ENCODE peak calls at places on chromosomes 13 and 19, in eight cellular contexts. U is T-helper 1 cell, M is COR-L47, C is DND-41, D is NCI-H2081, R is AML-193, E is astrocyte of the spinal cord, W is iris pigment epithelial cell. V is an unnamed sample.

GRCh38 chr13:23516190-23516589 is 54.0 kb upstream of the TNFRSF19 start:
- DNase-seq in U (no peak), M (no peak), C (no peak), D (no peak), R (no peak), E (peak; percentile 33), W (no peak), V (no peak)

GRCh38 chr19:58060231-58060630 is 1.1 kb downstream of the ZNF135 start:
- DNase-seq in U (no peak), M (no peak), C (no peak), D (no peak), R (no peak), E (no peak), W (no peak), V (no peak)

GRCh38 chr19:54653181-54653809 is 9.5 kb upstream of the LILRB4 start:
- DNase-seq in U (no peak), M (no peak), C (no peak), D (peak; percentile 1), R (peak; percentile 63), E (peak; percentile 3), W (peak; percentile 33), V (peak; percentile 26)

GRCh38 chr19:52296773-52297600 is at the start of gene ZNF480:
- DNase-seq in U (peak; percentile 86), M (peak; percentile 79), C (peak; percentile 79), D (peak; percentile 77), R (peak; percentile 52), E (peak; percentile 75), W (peak; percentile 71), V (peak; percentile 35)

GRCh38 chr19:49553451-49554271 is 25.9 kb downstream of the RCN3 start:
- DNase-seq in U (no peak), M (no peak), C (no peak), D (no peak), R (no peak), E (peak; percentile 70), W (peak; percentile 83), V (no peak)

GRCh38 chr19:19459707-19460251 is 54.3 kb downstream of the GATAD2A start:
- DNase-seq in U (peak; percentile 53), M (no peak), C (peak; percentile 69), D (no peak), R (peak; percentile 75), E (peak; percentile 60), W (peak; percentile 69), V (peak; percentile 24)

GRCh38 chr13:99962242-99962641 is 9.3 kb downstream of the ZIC5 start:
- DNase-seq in U (no peak), M (no peak), C (no peak), D (peak; percentile 53), R (no peak), E (no peak), W (no peak), V (no peak)

GRCh38 chr19:7783991-7784421 is 21.0 kb downstream of the CLEC4M start:
- DNase-seq in U (no peak), M (no peak), C (no peak), D (no peak), R (peak; percentile 60), E (peak; percentile 6), W (peak; percentile 76), V (no peak)

GRCh38 chr19:34034318-34034846 is 137.9 kb upstream of the LSM14A start:
- DNase-seq in U (no peak), M (no peak), C (no peak), D (no peak), R (no peak), E (no peak), W (no peak), V (no peak)

GRCh38 chr13:30616927-30617314 is 799 bp upstream of the USPL1 start:
- DNase-seq in U (peak; percentile 60), M (peak; percentile 62), C (peak; percentile 73), D (peak; percentile 63), R (peak; percentile 81), E (peak; percentile 92), W (peak; percentile 91), V (peak; percentile 85)

GRCh38 chr13:37709318-37709717 is 110.8 kb upstream of the POSTN start:
- DNase-seq in U (no peak), M (no peak), C (no peak), D (no peak), R (no peak), E (no peak), W (no peak), V (no peak)

GRCh38 chr13:113743366-113744195 is 15.4 kb upstream of the TMEM255B start:
- DNase-seq in U (no peak), M (no peak), C (no peak), D (no peak), R (no peak), E (no peak), W (no peak), V (no peak)

GRCh38 chr13:61684976-61685682 is 269.5 kb upstream of the PCDH20 start:
- DNase-seq in U (no peak), M (no peak), C (no peak), D (no peak), R (no peak), E (no peak), W (no peak), V (no peak)

GRCh38 chr19:43779147-43779819 is 1.5 kb downstream of the KCNN4 start:
- DNase-seq in U (no peak), M (no peak), C (no peak), D (no peak), R (peak; percentile 40), E (no peak), W (no peak), V (no peak)

GRCh38 chr13:53197424-53197823 is 168.8 kb downstream of the OLFM4 start:
- DNase-seq in U (no peak), M (peak; percentile 5), C (no peak), D (peak; percentile 42), R (no peak), E (no peak), W (no peak), V (no peak)

GRCh38 chr19:48623556-48624066 is 4.3 kb downstream of the SPHK2 start:
- DNase-seq in U (no peak), M (no peak), C (peak; percentile 11), D (no peak), R (no peak), E (no peak), W (no peak), V (no peak)

GRCh38 chr13:102617697-102618350 is 21.0 kb downstream of the TPP2 start:
- DNase-seq in U (no peak), M (no peak), C (no peak), D (no peak), R (no peak), E (no peak), W (no peak), V (no peak)

GRCh38 chr13:30581582-30581981 is 36.1 kb upstream of the USPL1 start:
- DNase-seq in U (no peak), M (no peak), C (no peak), D (no peak), R (peak; percentile 35), E (no peak), W (peak; percentile 46), V (no peak)

GRCh38 chr19:18427752-18428131 is 8.5 kb downstream of the SSBP4 start:
- DNase-seq in U (no peak), M (no peak), C (no peak), D (no peak), R (no peak), E (no peak), W (no peak), V (no peak)

GRCh38 chr19:419721-420515 is 11.0 kb upstream of the C2CD4C start:
- DNase-seq in U (no peak), M (no peak), C (no peak), D (no peak), R (no peak), E (no peak), W (no peak), V (no peak)

GRCh38 chr19:39448271-39448670 is 2.9 kb downstream of the SUPT5H start:
- DNase-seq in U (no peak), M (no peak), C (no peak), D (no peak), R (no peak), E (no peak), W (peak; percentile 52), V (no peak)

GRCh38 chr13:76754414-76754813 is 131.8 kb downstream of the KCTD12 start:
- DNase-seq in U (no peak), M (no peak), C (no peak), D (no peak), R (no peak), E (peak; percentile 70), W (peak; percentile 95), V (no peak)

GRCh38 chr13:55266644-55267043 is 1874.1 kb upstream of the PRR20A start:
- DNase-seq in U (no peak), M (no peak), C (no peak), D (no peak), R (no peak), E (no peak), W (no peak), V (no peak)

GRCh38 chr19:47487551-47488515 is 3.8 kb upstream of the KPTN start:
- DNase-seq in U (no peak), M (no peak), C (peak; percentile 65), D (no peak), R (no peak), E (no peak), W (no peak), V (no peak)

GRCh38 chr13:99043700-99044300 is 65.9 kb upstream of the DOCK9 start:
- DNase-seq in U (no peak), M (no peak), C (no peak), D (no peak), R (no peak), E (no peak), W (no peak), V (no peak)

GRCh38 chr13:37127706-37128241 is 22.3 kb upstream of the CSNK1A1L start:
- DNase-seq in U (no peak), M (no peak), C (no peak), D (no peak), R (no peak), E (peak; percentile 95), W (peak; percentile 85), V (no peak)

V was measured in SHP77 treated with DMSO at 0.1 percent for 48 hours.